ENCODE peak calls at places on chromosome 2, in ten cellular contexts. L is IMR-90; N is CD8-positive, alpha-beta memory T cell; D is fibroblast of lung; S is heart right ventricle; O is GM23248; E is sigmoid colon; B is HepG2; V is uterus; U is pancreas. R is an unnamed sample.

GRCh38 chr2:204696124-204696523 is 150.8 kb downstream of the PARD3B start:
- DNase-seq in S (no peak), L (no peak), B (no peak), D (no peak), N (no peak), E (no peak), V (no peak), O (no peak), U (no peak), R (no peak)

GRCh38 chr2:224147174-224147573 is 108.1 kb upstream of the SERPINE2 start:
- DNase-seq in D (no peak), O (peak), U (no peak), V (no peak), B (no peak), S (no peak), L (peak), E (no peak), N (no peak), R (no peak)

GRCh38 chr2:173346035-173346434 is 8.6 kb upstream of the CDCA7 start:
- DNase-seq in U (no peak), N (no peak), B (no peak), S (no peak), V (no peak), D (no peak), O (no peak), L (no peak), E (no peak), R (no peak)

GRCh38 chr2:155546715-155547555 is 785.6 kb downstream of the NR4A2 start:
- DNase-seq in U (no peak), N (no peak), V (no peak), L (no peak), B (no peak), S (no peak), D (no peak), O (peak), E (no peak), R (no peak)

GRCh38 chr2:235264512-235264911 is 229.3 kb upstream of the AGAP1 start:
- DNase-seq in V (no peak), S (no peak), D (no peak), L (no peak), N (no peak), B (no peak), U (no peak), O (no peak), E (no peak), R (no peak)

GRCh38 chr2:226660524-226660923 is 139.1 kb downstream of the IRS1 start:
- DNase-seq in E (peak), L (peak), S (peak), B (no peak), V (peak), N (no peak), O (peak), D (peak), U (peak), R (no peak)

GRCh38 chr2:30267161-30267568 is 35.8 kb downstream of the LBH start:
- DNase-seq in S (no peak), D (no peak), L (no peak), N (no peak), E (no peak), O (no peak), V (no peak), U (no peak), B (no peak), R (no peak)

GRCh38 chr2:15730545-15731212 is 139.0 kb downstream of the DDX1 start:
- DNase-seq in S (peak), E (peak), D (peak), O (peak), L (peak), U (peak), B (peak), V (peak), N (no peak), R (peak)

GRCh38 chr2:226607379-226607778 is 192.2 kb downstream of the IRS1 start:
- DNase-seq in D (peak), L (peak), B (no peak), S (no peak), E (no peak), V (no peak), N (no peak), U (no peak), O (peak), R (no peak)

GRCh38 chr2:4053769-4054493 is 350.6 kb downstream of the DCDC2C start:
- DNase-seq in E (no peak), N (no peak), L (no peak), S (no peak), O (peak), D (peak), B (no peak), V (no peak), U (no peak), R (no peak)

GRCh38 chr2:61984682-61985081 is 79.2 kb downstream of the COMMD1 start:
- DNase-seq in S (no peak), B (no peak), U (no peak), D (no peak), E (no peak), N (no peak), O (no peak), V (no peak), L (no peak), R (no peak)

GRCh38 chr2:164538250-164538866 is 82.9 kb downstream of the GRB14 start:
- DNase-seq in V (no peak), U (no peak), N (no peak), E (no peak), L (peak), S (no peak), O (peak), D (peak), B (peak), R (no peak)

GRCh38 chr2:224584111-224584764 is 925 bp downstream of the CUL3 start:
- DNase-seq in B (peak), N (no peak), O (peak), U (peak), D (peak), E (peak), V (peak), L (peak), S (peak), R (no peak)

GRCh38 chr2:11097038-11097720 is 58.1 kb upstream of the SLC66A3 start:
- DNase-seq in N (no peak), S (no peak), U (no peak), L (peak), B (no peak), E (no peak), O (peak), D (peak), V (no peak), R (no peak)

GRCh38 chr2:120510751-120511395 is 164.9 kb downstream of the INHBB start:
- DNase-seq in E (peak), V (no peak), U (no peak), L (no peak), S (no peak), B (no peak), D (no peak), O (no peak), N (no peak), R (no peak)

GRCh38 chr2:26674771-26675170 is 17.8 kb upstream of the KCNK3 start:
- DNase-seq in O (no peak), E (peak), U (no peak), N (no peak), L (no peak), D (no peak), B (no peak), V (no peak), S (no peak), R (no peak)

GRCh38 chr2:19883971-19884720 is 17.6 kb downstream of the TTC32 start:
- DNase-seq in N (no peak), E (peak), L (no peak), U (no peak), D (no peak), B (no peak), V (no peak), O (no peak), S (no peak), R (no peak)

GRCh38 chr2:112151275-112151674 is 13.1 kb downstream of the FBLN7 start:
- DNase-seq in E (no peak), U (no peak), V (no peak), N (no peak), L (no peak), S (no peak), B (no peak), O (no peak), D (no peak), R (no peak)

GRCh38 chr2:68663371-68664156 is 20.2 kb downstream of the PROKR1 start:
- DNase-seq in D (no peak), V (no peak), L (no peak), E (no peak), U (no peak), S (no peak), O (no peak), N (no peak), B (no peak), R (no peak)

GRCh38 chr2:24725956-24726355 is 67.2 kb downstream of the PTRHD1 start:
- DNase-seq in E (no peak), S (no peak), B (no peak), V (no peak), O (no peak), L (no peak), D (no peak), U (no peak), N (no peak), R (no peak)

GRCh38 chr2:96164459-96165184 is 19.4 kb upstream of the DUSP2 start:
- DNase-seq in U (no peak), V (no peak), D (no peak), B (no peak), L (no peak), S (no peak), E (peak), O (no peak), N (peak), R (peak)

GRCh38 chr2:133992454-133992853 is 261.4 kb upstream of the MGAT5 start:
- DNase-seq in D (no peak), O (no peak), V (no peak), E (no peak), B (no peak), S (no peak), L (no peak), U (no peak), N (no peak), R (no peak)

GRCh38 chr2:8857709-8858108 is 20.3 kb upstream of the KIDINS220 start:
- DNase-seq in N (no peak), V (no peak), E (no peak), L (no peak), D (no peak), S (peak), U (no peak), O (no peak), B (no peak), R (no peak)

GRCh38 chr2:234243871-234244565 is 193.5 kb downstream of the SPP2 start:
- DNase-seq in D (peak), U (no peak), O (peak), L (no peak), E (no peak), V (no peak), B (no peak), S (no peak), N (no peak), R (no peak)

GRCh38 chr2:152504618-152505017 is 169.6 kb downstream of the FMNL2 start:
- DNase-seq in V (no peak), N (no peak), S (no peak), D (no peak), E (no peak), B (no peak), U (no peak), L (peak), O (peak), R (no peak)

GRCh38 chr2:158391876-158392275 is 64.7 kb downstream of the CCDC148 start:
- DNase-seq in N (no peak), D (peak), O (peak), E (no peak), S (no peak), B (peak), U (no peak), L (peak), V (no peak), R (no peak)

GRCh38 chr2:188576657-188577056 is 285.0 kb downstream of the GULP1 start:
- DNase-seq in S (no peak), O (peak), U (no peak), E (no peak), B (no peak), V (no peak), N (no peak), D (peak), L (no peak), R (no peak)

GRCh38 chr2:207163053-207163814 is 2.5 kb downstream of the KLF7 start:
- DNase-seq in L (peak), S (no peak), E (no peak), N (no peak), V (peak), O (peak), D (peak), U (peak), B (peak), R (no peak)

GRCh38 chr2:205193829-205194228 is 488.5 kb upstream of the NRP2 start:
- DNase-seq in E (no peak), D (no peak), S (no peak), N (no peak), V (no peak), L (no peak), B (no peak), O (no peak), U (no peak), R (no peak)

GRCh38 chr2:229825476-229825875 is 96.3 kb downstream of the TRIP12 start:
- DNase-seq in D (no peak), S (no peak), U (no peak), L (no peak), O (no peak), E (no peak), N (no peak), V (no peak), B (no peak), R (no peak)

GRCh38 chr2:119546446-119546765 is 2.2 kb downstream of the CFAP221 start:
- DNase-seq in E (no peak), L (no peak), N (no peak), S (no peak), U (no peak), D (no peak), O (no peak), B (no peak), V (no peak), R (no peak)

GRCh38 chr2:8380026-8380425 is 301.8 kb upstream of the ID2 start:
- DNase-seq in O (no peak), D (no peak), S (peak), E (no peak), L (no peak), V (no peak), B (no peak), N (no peak), U (no peak), R (no peak)

GRCh38 chr2:30421551-30422436 is 25.3 kb upstream of the LCLAT1 start:
- DNase-seq in E (no peak), O (peak), U (no peak), L (peak), N (no peak), S (no peak), D (peak), V (no peak), B (no peak), R (no peak)

GRCh38 chr2:174540893-174541292 is 54.1 kb upstream of the GPR155 start:
- DNase-seq in D (no peak), S (no peak), N (no peak), U (no peak), E (no peak), O (no peak), V (no peak), L (no peak), B (no peak), R (no peak)

GRCh38 chr2:174535083-174535482 is 48.3 kb upstream of the GPR155 start:
- DNase-seq in D (no peak), E (no peak), B (no peak), N (no peak), L (no peak), O (no peak), V (no peak), S (no peak), U (no peak), R (no peak)

DNA sequence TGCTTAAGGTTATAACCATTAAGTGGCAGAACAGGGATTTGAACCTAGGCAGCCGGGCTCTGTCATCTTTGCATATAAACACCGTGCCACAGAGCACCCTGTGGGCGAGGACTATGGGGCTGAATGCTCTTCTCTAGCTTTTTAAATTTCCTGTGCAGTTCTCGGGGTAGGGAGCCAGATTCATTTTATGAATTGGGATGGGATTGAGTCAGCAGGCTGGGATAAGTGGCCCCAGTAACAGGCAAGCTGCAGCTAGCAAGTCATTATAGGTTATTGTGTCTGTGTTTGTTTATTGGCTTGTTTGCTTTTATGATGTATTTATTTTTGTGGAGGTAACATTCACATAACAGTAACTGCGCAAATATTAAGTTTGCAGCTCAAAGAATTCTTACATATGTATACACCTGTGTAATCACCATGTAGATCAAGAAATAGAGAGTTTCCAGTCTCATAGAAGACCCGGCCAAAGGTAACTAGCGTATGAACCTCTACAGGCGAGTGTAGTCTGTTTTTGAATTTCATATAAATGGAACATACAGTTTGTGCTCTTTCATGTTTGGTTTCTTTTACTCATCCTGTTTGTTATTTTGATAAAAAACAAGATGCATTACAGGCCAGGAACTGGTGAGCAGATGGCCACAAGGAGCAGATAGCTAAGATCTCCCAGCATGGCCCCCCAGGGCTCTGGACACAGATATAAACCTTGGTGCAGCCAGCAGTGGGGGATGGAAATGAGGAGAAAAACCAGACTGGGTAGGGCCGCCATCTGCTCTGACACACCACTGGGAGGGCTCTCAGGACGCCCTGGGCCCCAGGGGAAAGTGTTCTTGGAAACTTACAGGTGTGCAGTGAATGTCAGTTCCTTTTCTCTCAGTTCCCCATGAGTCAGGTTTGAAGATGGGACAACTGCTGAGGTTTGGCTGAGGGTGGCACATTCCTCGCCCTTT is 49.2 kb upstream of the GPR155 start:
- DNase-seq in O (no peak), V (no peak), E (no peak), B (no peak), N (no peak), S (no peak), U (no peak), L (no peak), D (no peak), R (no peak)
- H3K27ac ChIP-seq in O (no peak), V (no peak), E (no peak), B (no peak), N (no peak), S (no peak), U (no peak), L (no peak), D (no peak), R (no peak)

GRCh38 chr2:32522770-32523169 is 105.1 kb upstream of the TTC27 start:
- DNase-seq in O (peak), N (no peak), L (peak), D (no peak), B (no peak), E (no peak), S (no peak), V (no peak), U (no peak), R (no peak)
- H3K27ac ChIP-seq in O (peak), N (no peak), L (peak), D (no peak), B (no peak), E (no peak), S (no peak), V (no peak), U (no peak), R (no peak)

GRCh38 chr2:144944506-144945230 is 424.7 kb upstream of the ZEB2 start:
- DNase-seq in D (no peak), N (no peak), L (peak), S (no peak), B (no peak), E (no peak), V (no peak), O (peak), U (no peak), R (no peak)

GRCh38 chr2:144941743-144942488 is 422.0 kb upstream of the ZEB2 start:
- DNase-seq in U (no peak), V (no peak), B (no peak), S (no peak), E (no peak), L (no peak), N (no peak), D (no peak), O (no peak), R (no peak)

GRCh38 chr2:144942516-144943256 is 422.8 kb upstream of the ZEB2 start:
- DNase-seq in O (peak), L (peak), S (no peak), V (no peak), E (no peak), N (no peak), D (peak), B (no peak), U (no peak), R (no peak)

GRCh38 chr2:144943986-144944385 is 424.1 kb upstream of the ZEB2 start:
- DNase-seq in U (no peak), V (no peak), E (no peak), N (no peak), O (peak), D (peak), L (peak), S (no peak), B (no peak), R (no peak)

DNA sequence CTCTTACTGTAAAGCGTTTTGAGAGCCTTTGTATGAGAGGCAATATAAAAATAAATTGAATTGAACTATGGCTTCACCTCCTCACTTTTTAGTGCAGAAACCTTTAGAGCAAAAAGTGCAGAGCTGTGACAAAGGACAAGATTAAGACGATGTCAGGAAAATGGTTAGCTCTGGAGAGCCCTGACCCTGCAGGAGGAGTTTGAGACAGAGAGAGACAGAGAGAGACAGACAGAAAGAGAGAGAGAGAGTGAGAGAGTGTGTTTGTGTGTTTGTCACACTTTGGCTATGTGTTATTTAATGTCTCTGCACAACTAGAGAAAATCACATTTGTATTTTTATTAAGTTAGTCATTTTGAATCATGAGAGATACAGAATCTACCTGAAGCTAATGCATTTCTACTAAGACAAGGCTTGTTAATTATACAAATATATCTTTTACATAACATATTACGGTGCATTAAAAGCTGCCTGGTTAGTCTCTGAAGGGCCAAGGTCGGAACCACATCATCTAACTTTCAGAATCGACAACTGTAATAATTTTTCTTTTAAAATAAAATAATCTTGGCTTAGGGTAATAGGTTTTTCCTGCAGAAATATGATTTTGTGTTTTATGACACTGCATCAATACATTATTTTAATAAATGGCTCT is 423.5 kb upstream of the ZEB2 start:
- DNase-seq in B (no peak), D (no peak), L (no peak), U (no peak), E (no peak), O (peak), N (no peak), V (no peak), S (no peak), R (no peak)
- H3K27ac ChIP-seq in B (no peak), D (no peak), L (no peak), U (no peak), E (no peak), O (peak), N (no peak), V (no peak), S (no peak), R (no peak)

GRCh38 chr2:45288532-45288931 is 279.3 kb upstream of the SIX2 start:
- DNase-seq in U (no peak), B (no peak), O (peak), N (no peak), L (peak), S (no peak), D (no peak), E (no peak), V (no peak), R (no peak)

GRCh38 chr2:45289997-45290673 is 280.9 kb upstream of the SIX2 start:
- DNase-seq in U (no peak), E (no peak), L (peak), V (no peak), S (no peak), N (no peak), D (no peak), B (no peak), O (no peak), R (no peak)

GRCh38 chr2:45291283-45291682 is 282.0 kb upstream of the SIX2 start:
- DNase-seq in L (peak), E (no peak), S (no peak), O (peak), U (no peak), D (no peak), V (peak), N (no peak), B (no peak), R (no peak)

GRCh38 chr2:45289018-45289417 is 279.8 kb upstream of the SIX2 start:
- DNase-seq in B (no peak), U (no peak), D (no peak), E (no peak), V (no peak), S (no peak), O (no peak), N (no peak), L (no peak), R (no peak)

GRCh38 chr2:45293182-45293581 is 283.9 kb upstream of the SIX2 start:
- DNase-seq in B (no peak), L (peak), D (no peak), E (no peak), N (no peak), U (no peak), O (peak), V (no peak), S (no peak), R (no peak)
- H3K27ac ChIP-seq in B (no peak), L (no peak), D (no peak), E (no peak), N (no peak), U (no peak), O (no peak), V (no peak), S (no peak), R (no peak)